ENCODE peak calls at places on chromosomes 3 and 15, in seven cellular contexts. Y is A549; T is astrocyte of the spinal cord; G is GM23338; W is CD8-positive, alpha-beta T cell; R is fibroblast of pulmonary artery; J is IMR-90. O is an unnamed sample.

GRCh38 chr3:141326123-141326522 is 42.2 kb upstream of the ZBTB38 start:
- DNase-seq in Y (peak; percentile 76), T (no peak), G (no peak), W (no peak), R (peak; percentile 66), J (no peak), O (peak; percentile 44)

GRCh38 chr3:30620402-30621360 is 14.3 kb downstream of the TGFBR2 start:
- DNase-seq in Y (no peak), T (no peak), G (no peak), W (no peak), R (no peak), J (no peak), O (no peak)

GRCh38 chr3:173893835-173894234 is 496.3 kb downstream of the NLGN1 start:
- DNase-seq in Y (no peak), T (no peak), G (no peak), W (no peak), R (no peak), J (no peak), O (no peak)

GRCh38 chr3:196341142-196341541 is 3.0 kb upstream of the TM4SF19 start:
- DNase-seq in Y (no peak), T (peak; percentile 68), G (no peak), W (no peak), R (peak; percentile 62), J (peak; percentile 72), O (peak; percentile 80)

GRCh38 chr15:49064281-49064653 is 18.0 kb upstream of the SECISBP2L start:
- DNase-seq in Y (no peak), T (no peak), G (no peak), W (no peak), R (no peak), J (no peak), O (no peak)

GRCh38 chr3:133895208-133896001 is at the start of gene RAB6B:
- DNase-seq in Y (no peak), T (peak; percentile 17), G (peak; percentile 83), W (no peak), R (peak; percentile 31), J (peak; percentile 20), O (peak; percentile 43)

GRCh38 chr3:141796436-141797166 is 33.4 kb downstream of the GRK7 start:
- DNase-seq in Y (no peak), T (peak; percentile 73), G (no peak), W (peak; percentile 68), R (no peak), J (no peak), O (peak; percentile 16)

GRCh38 chr3:122497425-122497824 is 17.3 kb downstream of the KPNA1 start:
- DNase-seq in Y (no peak), T (peak; percentile 90), G (no peak), W (peak; percentile 36), R (peak; percentile 84), J (peak; percentile 91), O (peak; percentile 89)

GRCh38 chr3:157700405-157700804 is 197.2 kb upstream of the VEPH1 start:
- DNase-seq in Y (peak; percentile 17), T (no peak), G (peak; percentile 40), W (no peak), R (peak; percentile 7), J (peak; percentile 1), O (peak; percentile 11)

GRCh38 chr3:196969660-196970546 is 1.3 kb upstream of the PIGZ start:
- DNase-seq in Y (peak; percentile 55), T (peak; percentile 29), G (peak; percentile 76), W (peak; percentile 61), R (peak; percentile 55), J (peak; percentile 35), O (peak; percentile 43)

GRCh38 chr15:65516997-65517865 is at the start of gene DPP8:
- DNase-seq in Y (peak; percentile 98), T (peak; percentile 93), G (peak; percentile 98), W (peak; percentile 96), R (peak; percentile 96), J (peak; percentile 94), O (peak; percentile 95)

GRCh38 chr15:65509321-65509720 is 8.2 kb downstream of the DPP8 start:
- DNase-seq in Y (no peak), T (no peak), G (no peak), W (no peak), R (no peak), J (no peak), O (no peak)

GRCh38 chr15:65512189-65512588 is 5.3 kb downstream of the DPP8 start:
- DNase-seq in Y (no peak), T (no peak), G (no peak), W (no peak), R (no peak), J (no peak), O (no peak)

GRCh38 chr15:65517866-65518207 is 348 bp upstream of the DPP8 start:
- DNase-seq in Y (no peak), T (no peak), G (no peak), W (no peak), R (no peak), J (no peak), O (no peak)

GRCh38 chr15:65512807-65513416 is 4.6 kb downstream of the DPP8 start:
- DNase-seq in Y (no peak), T (peak; percentile 88), G (no peak), W (no peak), R (peak; percentile 92), J (no peak), O (peak; percentile 94)
- H3K4me3 ChIP-seq in Y (no peak overlapping the region), T (peak overlapping the region; percentile 13), G (no peak overlapping the region), W (no peak overlapping the region), R (peak overlapping the region; percentile 37), J (no peak overlapping the region), O (no peak overlapping the region)

GRCh38 chr3:14674841-14675240 is at the start of gene C3orf20:
- DNase-seq in Y (no peak), T (no peak), G (no peak), W (no peak), R (no peak), J (no peak), O (no peak)

GRCh38 chr3:14678015-14678503 is 3.1 kb downstream of the C3orf20 start:
- DNase-seq in Y (no peak), T (no peak), G (peak; percentile 27), W (no peak), R (no peak), J (no peak), O (no peak)

GRCh38 chr3:14680115-14680514 is 5.2 kb downstream of the C3orf20 start:
- DNase-seq in Y (no peak), T (no peak), G (no peak), W (no peak), R (no peak), J (no peak), O (no peak)

GRCh38 chr3:14680716-14681115 is 5.8 kb downstream of the C3orf20 start:
- DNase-seq in Y (no peak), T (no peak), G (no peak), W (no peak), R (peak; percentile 61), J (peak; percentile 18), O (peak; percentile 62)

GRCh38 chr3:14676881-14677280 is 1.9 kb downstream of the C3orf20 start:
- DNase-seq in Y (no peak), T (no peak), G (no peak), W (no peak), R (no peak), J (no peak), O (no peak)
- TF ChIP-seq CTCF in Y (no peak), T (no peak), G (no peak), W (no peak), R (no peak), J (no peak), O (no peak)

GRCh38 chr15:90887037-90887481 is 2.8 kb downstream of the FES start:
- DNase-seq in Y (no peak), T (no peak), G (no peak), W (no peak), R (no peak), J (no peak), O (no peak)

GRCh38 chr15:90884719-90885431 is 571 bp downstream of the FES start:
- DNase-seq in Y (no peak), T (no peak), G (no peak), W (no peak), R (no peak), J (no peak), O (no peak)

GRCh38 chr15:90883971-90884718 is at the start of gene FES:
- DNase-seq in Y (no peak), T (peak; percentile 56), G (peak; percentile 79), W (no peak), R (peak; percentile 50), J (peak; percentile 46), O (no peak)

GRCh38 chr15:90886291-90886614 is 1.9 kb downstream of the FES start:
- DNase-seq in Y (no peak), T (no peak), G (no peak), W (no peak), R (no peak), J (no peak), O (no peak)

GRCh38 chr15:90885432-90886290 is 1.4 kb downstream of the FES start:
- DNase-seq in Y (peak; percentile 61), T (peak; percentile 66), G (peak; percentile 84), W (peak; percentile 81), R (peak; percentile 70), J (peak; percentile 51), O (peak; percentile 71)
- H3K4me3 ChIP-seq in Y (no peak overlapping the region), T (no peak overlapping the region), G (no peak overlapping the region), W (no peak overlapping the region), R (no peak overlapping the region), J (no peak overlapping the region), O (peak overlapping the region; percentile 30)

DNA sequence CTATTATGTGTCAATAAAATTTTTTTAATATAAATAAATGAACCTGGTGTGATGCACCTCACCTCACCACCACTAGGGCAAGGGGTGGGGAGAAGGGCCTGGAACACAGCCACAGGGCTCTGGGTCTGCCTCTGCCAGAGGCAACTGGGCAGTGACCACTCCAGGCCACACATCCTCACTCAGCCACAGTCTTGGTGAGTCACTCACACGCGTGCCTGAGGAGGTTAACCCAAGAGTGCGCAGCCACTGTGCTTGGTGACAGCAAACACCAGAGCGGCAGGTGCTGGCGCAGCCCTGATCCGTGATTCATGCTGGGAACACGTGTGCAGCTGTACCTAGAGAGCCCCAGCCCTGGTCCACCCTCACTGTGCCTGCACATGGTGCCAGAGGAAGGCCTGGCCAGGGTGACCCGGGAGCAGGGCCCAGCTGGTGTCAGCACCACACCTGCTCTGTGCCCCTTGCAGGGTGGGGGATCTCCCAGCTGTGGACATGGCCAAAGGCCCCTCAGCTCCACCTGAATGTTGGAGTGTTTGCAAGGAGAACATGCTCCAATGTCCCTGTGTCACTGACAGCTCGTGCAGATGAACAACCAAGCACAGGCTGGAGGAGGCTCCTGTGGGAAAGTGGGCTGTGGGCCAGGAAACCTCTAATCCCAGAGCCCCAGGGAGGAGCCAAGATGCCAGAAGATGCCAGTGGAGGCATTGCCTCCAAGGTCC is 2.1 kb downstream of the SLC41A3 start:
- DNase-seq in Y (peak; percentile 56), T (peak; percentile 48), G (peak; percentile 33), W (no peak), R (peak; percentile 33), J (peak; percentile 43), O (peak; percentile 38)
- TF ChIP-seq CTCF in Y (no peak), T (peak; percentile 42), G (peak; percentile 41), W (peak; percentile 42), R (peak; percentile 38), J (peak; percentile 27), O (peak; percentile 55)

O was measured in cardiac fibroblast.